ENCODE peak calls at places on chromosomes 5 and 9, in eight cellular contexts. R is sigmoid colon, N is cardiac fibroblast, H is brain microvascular endothelial cell, L is astrocyte of the spinal cord, C is neural progenitor cell, A is Panc1, G is retinal pigment epithelial cell. D is an unnamed sample.

GRCh38 chr9:21682376-21682775 is 120.1 kb upstream of the MTAP start:
- DNase-seq in N (no peak), H (no peak), A (no peak), R (no peak), G (no peak), L (peak; percentile 37), C (no peak), D (no peak)

GRCh38 chr9:121013911-121014310 is 36.2 kb downstream of the C5 start:
- DNase-seq in L (no peak), R (no peak), H (no peak), G (no peak), C (no peak), A (no peak), N (no peak), D (no peak)

GRCh38 chr5:88873447-88873846 is 9.5 kb downstream of the MEF2C start:
- DNase-seq in H (no peak), G (no peak), A (no peak), C (no peak), L (no peak), R (no peak), N (no peak), D (no peak)

GRCh38 chr5:180395540-180396274 is 42.6 kb upstream of the GFPT2 start:
- DNase-seq in C (no peak), A (no peak), G (no peak), N (no peak), H (no peak), R (no peak), L (no peak), D (no peak)

GRCh38 chr9:111928342-111928720 is 31.7 kb downstream of the UGCG start:
- DNase-seq in N (no peak), G (no peak), R (no peak), L (peak; percentile 59), H (no peak), A (no peak), C (no peak), D (peak; percentile 23)

GRCh38 chr5:40552981-40553380 is 126.7 kb upstream of the PTGER4 start:
- DNase-seq in C (no peak), N (no peak), A (no peak), H (peak; percentile 26), L (no peak), G (no peak), R (no peak), D (no peak)

GRCh38 chr9:87100001-87100400 is 152.7 kb upstream of the GAS1 start:
- DNase-seq in N (no peak), L (no peak), A (no peak), R (no peak), H (no peak), G (no peak), C (no peak), D (no peak)

GRCh38 chr9:134707031-134707680 is 65.6 kb downstream of the COL5A1 start:
- DNase-seq in A (no peak), L (peak; percentile 93), R (peak; percentile 98), C (no peak), N (peak; percentile 95), H (peak; percentile 85), G (peak; percentile 62), D (no peak)

GRCh38 chr5:137822158-137822764 is 45.4 kb upstream of the MYOT start:
- DNase-seq in A (peak; percentile 27), C (peak; percentile 76), R (no peak), L (peak; percentile 25), H (peak; percentile 37), N (peak; percentile 70), G (no peak), D (peak; percentile 58)

DNA sequence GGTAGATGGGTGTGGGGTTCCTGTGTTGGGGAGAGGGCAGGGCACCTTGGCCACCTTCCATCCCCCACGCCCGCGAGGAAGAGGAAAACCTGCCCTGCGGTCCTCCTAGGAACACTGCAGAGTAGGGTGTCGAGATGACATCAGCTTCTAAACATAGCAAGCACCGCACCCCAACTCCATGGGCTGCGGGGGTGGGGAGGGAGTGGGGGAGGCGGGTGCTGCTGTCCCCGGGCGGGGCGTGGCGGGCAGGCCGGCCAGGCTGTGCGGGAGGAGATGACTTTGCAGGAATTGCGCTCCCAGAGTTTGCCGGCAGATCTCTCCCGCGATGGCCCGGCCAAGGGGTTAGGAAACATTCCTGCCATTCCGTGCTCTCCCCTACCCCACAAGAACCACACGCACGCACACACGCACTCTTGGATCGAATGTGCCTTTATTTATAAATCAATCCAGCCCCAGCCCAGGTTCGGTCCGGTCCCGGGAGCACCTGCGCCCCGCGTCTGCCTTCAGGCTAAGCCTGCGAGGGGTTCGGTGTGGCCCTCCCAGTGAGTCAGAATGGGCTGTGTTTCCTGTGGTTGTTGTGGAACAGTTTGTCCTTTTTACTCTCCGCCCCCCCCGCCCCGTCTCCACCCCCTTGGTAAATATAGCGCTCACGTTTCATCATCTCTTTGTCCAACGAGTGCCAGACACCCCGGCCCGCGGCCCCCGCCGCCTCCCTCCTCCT is 5.2 kb upstream of the KLF9 start:
- DNase-seq in L (peak; percentile 99), A (peak; percentile 67), R (peak; percentile 99), H (peak; percentile 98), G (peak; percentile 87), N (peak; percentile 99), C (peak; percentile 87), D (peak; percentile 97)
- TF ChIP-seq CTCF in L (no peak), A (no peak), R (no peak), H (peak; percentile 39), G (no peak), N (no peak), C (peak; percentile 21), D (peak; percentile 17)

GRCh38 chr5:91189480-91190332 is 193.4 kb downstream of the ARRDC3 start:
- DNase-seq in G (no peak), N (peak; percentile 91), A (no peak), C (no peak), L (peak; percentile 95), H (peak; percentile 92), R (peak; percentile 80), D (peak; percentile 33)
- H3K4me3 ChIP-seq in G (no peak overlapping the region), N (peak overlapping the region; percentile 24), A (no peak overlapping the region), C (no peak overlapping the region), L (no peak overlapping the region), H (peak overlapping the region; percentile 1), R (no peak overlapping the region), D (no peak overlapping the region)

GRCh38 chr5:57338068-57338848 is 144.4 kb downstream of the ACTBL2 start:
- DNase-seq in N (peak; percentile 57), C (peak; percentile 67), G (no peak), L (no peak), R (no peak), H (no peak), A (no peak), D (peak; percentile 45)
- TF ChIP-seq CTCF in N (peak; percentile 45), C (peak; percentile 68), G (peak; percentile 50), L (peak; percentile 42), R (no peak), H (peak; percentile 68), A (peak; percentile 78), D (peak; percentile 42)

GRCh38 chr9:126804696-126805545 is at the start of gene ZBTB43:
- DNase-seq in N (peak; percentile 97), C (peak; percentile 98), H (peak; percentile 92), A (peak; percentile 76), G (peak; percentile 75), R (peak; percentile 98), L (peak; percentile 96), D (peak; percentile 97)

GRCh38 chr9:126809068-126809467 is 4.2 kb downstream of the ZBTB43 start:
- DNase-seq in R (no peak), G (no peak), C (no peak), A (no peak), N (peak; percentile 25), L (no peak), H (no peak), D (peak; percentile 87)

GRCh38 chr9:126805546-126806262 is 864 bp downstream of the ZBTB43 start:
- DNase-seq in H (peak; percentile 63), A (no peak), G (no peak), C (peak; percentile 8), L (peak; percentile 28), R (peak; percentile 70), N (peak; percentile 53), D (peak; percentile 87)

GRCh38 chr9:126804198-126804695 is 593 bp upstream of the ZBTB43 start:
- DNase-seq in N (no peak), C (no peak), A (no peak), L (no peak), R (peak; percentile 32), G (no peak), H (no peak), D (no peak)

GRCh38 chr9:126806336-126806735 is 1.5 kb downstream of the ZBTB43 start:
- DNase-seq in C (no peak), G (no peak), A (no peak), L (no peak), N (peak; percentile 56), R (no peak), H (no peak), D (peak; percentile 56)
- H3K4me3 ChIP-seq in C (peak overlapping the region; percentile 71), G (peak overlapping the region; percentile 92), A (peak overlapping the region; percentile 81), L (peak overlapping the region; percentile 91), N (peak overlapping the region; percentile 97), R (peak overlapping the region; percentile 84), H (no peak overlapping the region), D (peak overlapping the region; percentile 82)

GRCh38 chr5:142482207-142482606 is 157.4 kb upstream of the SPRY4 start:
- DNase-seq in G (no peak), N (no peak), H (no peak), L (no peak), C (no peak), R (no peak), A (no peak), D (no peak)
- TF ChIP-seq CTCF in G (no peak), N (no peak), H (no peak), L (no peak), C (no peak), R (no peak), A (no peak), D (no peak)